ENCODE peak calls at places on chromosomes 6 and 20, in nine cellular contexts. U, V, S, F, L, C, A, K and X are unnamed samples.

GRCh38 chr6:155126727-155127439 is 131.8 kb downstream of the TIAM2 start:
- DNase-seq in V (peak; percentile 54), A (no peak), K (no peak), F (peak; percentile 93), U (no peak), L (no peak), C (peak; percentile 78), S (no peak), X (no peak)

GRCh38 chr6:18595774-18596528 is 208.8 kb downstream of the RNF144B start:
- DNase-seq in S (peak; percentile 51), C (peak; percentile 69), V (peak; percentile 77), L (peak; percentile 13), F (peak; percentile 67), K (peak; percentile 45), A (peak; percentile 61), U (peak; percentile 76), X (peak; percentile 36)

GRCh38 chr6:147577466-147577865 is 69.0 kb downstream of the SAMD5 start:
- DNase-seq in S (no peak), U (no peak), F (no peak), A (no peak), V (no peak), C (no peak), K (no peak), L (no peak), X (no peak)

GRCh38 chr6:56223995-56224394 is 23.4 kb downstream of the COL21A1 start:
- DNase-seq in L (no peak), F (peak; percentile 79), A (no peak), C (no peak), V (no peak), U (no peak), S (no peak), K (no peak), X (no peak)

GRCh38 chr6:125918681-125919566 is 37.6 kb upstream of the HINT3 start:
- DNase-seq in F (peak; percentile 85), C (peak; percentile 91), L (peak; percentile 67), S (peak; percentile 52), A (peak; percentile 47), U (peak; percentile 21), K (peak; percentile 14), V (peak; percentile 95), X (peak; percentile 46)

GRCh38 chr6:143673638-143674037 is 4.1 kb upstream of the PHACTR2 start:
- DNase-seq in F (peak; percentile 32), A (no peak), C (peak; percentile 84), S (peak; percentile 64), V (peak; percentile 55), U (peak; percentile 41), K (no peak), L (no peak), X (no peak)

GRCh38 chr6:146700078-146700686 is 101.4 kb downstream of the ADGB start:
- DNase-seq in F (peak; percentile 79), A (peak; percentile 79), U (peak; percentile 44), L (peak; percentile 41), V (peak; percentile 91), C (peak; percentile 78), S (peak; percentile 77), K (peak; percentile 20), X (peak; percentile 69)

GRCh38 chr6:17103715-17104114 is 1.9 kb downstream of the STMND1 start:
- DNase-seq in S (no peak), V (no peak), C (no peak), K (no peak), L (no peak), U (no peak), F (no peak), A (no peak), X (no peak)

GRCh38 chr20:39849664-39850063 is 839.4 kb downstream of the MAFB start:
- DNase-seq in L (no peak), U (no peak), A (peak; percentile 45), C (peak; percentile 77), F (peak; percentile 89), K (no peak), V (peak; percentile 95), S (peak; percentile 28), X (peak; percentile 83)

GRCh38 chr6:133130863-133131262 is 110.3 kb upstream of the EYA4 start:
- DNase-seq in S (no peak), A (peak; percentile 21), L (no peak), C (no peak), F (no peak), K (no peak), U (no peak), V (peak; percentile 52), X (peak; percentile 8)

GRCh38 chr6:24910331-24910849 is 25.4 kb downstream of the RIPOR2 start:
- DNase-seq in F (no peak), L (peak; percentile 29), S (no peak), C (no peak), K (peak; percentile 52), A (no peak), U (no peak), V (peak; percentile 33), X (no peak)

GRCh38 chr6:64520050-64520449 is 884.4 kb downstream of the PHF3 start:
- DNase-seq in F (peak; percentile 76), A (no peak), U (no peak), V (peak; percentile 95), C (peak; percentile 69), L (no peak), S (no peak), K (no peak), X (peak; percentile 68)

GRCh38 chr20:25251558-25251957 is 3.7 kb downstream of the PYGB start:
- DNase-seq in S (no peak), U (no peak), C (no peak), K (no peak), F (no peak), V (no peak), L (no peak), A (no peak), X (no peak)

GRCh38 chr6:33297956-33298772 is 578 bp downstream of the RGL2 start:
- DNase-seq in A (peak; percentile 59), L (peak; percentile 72), V (peak; percentile 87), S (peak; percentile 61), F (peak; percentile 85), U (peak; percentile 79), K (peak; percentile 58), C (peak; percentile 55), X (no peak)

GRCh38 chr20:47349365-47350180 is 6.9 kb downstream of the ZMYND8 start:
- DNase-seq in U (no peak), K (no peak), A (no peak), C (peak; percentile 46), F (no peak), V (no peak), S (no peak), L (no peak), X (no peak)

GRCh38 chr20:47348539-47349142 is 7.9 kb downstream of the ZMYND8 start:
- DNase-seq in K (no peak), F (no peak), L (no peak), S (no peak), U (no peak), C (peak; percentile 43), A (no peak), V (no peak), X (no peak)

GRCh38 chr20:47351643-47352331 is 4.7 kb downstream of the ZMYND8 start:
- DNase-seq in V (no peak), S (no peak), L (no peak), K (no peak), F (no peak), A (no peak), U (no peak), C (peak; percentile 65), X (no peak)

GRCh38 chr20:47350691-47351545 is 5.6 kb downstream of the ZMYND8 start:
- DNase-seq in C (peak; percentile 71), F (no peak), A (no peak), L (no peak), S (no peak), K (no peak), U (no peak), V (no peak), X (no peak)

DNA sequence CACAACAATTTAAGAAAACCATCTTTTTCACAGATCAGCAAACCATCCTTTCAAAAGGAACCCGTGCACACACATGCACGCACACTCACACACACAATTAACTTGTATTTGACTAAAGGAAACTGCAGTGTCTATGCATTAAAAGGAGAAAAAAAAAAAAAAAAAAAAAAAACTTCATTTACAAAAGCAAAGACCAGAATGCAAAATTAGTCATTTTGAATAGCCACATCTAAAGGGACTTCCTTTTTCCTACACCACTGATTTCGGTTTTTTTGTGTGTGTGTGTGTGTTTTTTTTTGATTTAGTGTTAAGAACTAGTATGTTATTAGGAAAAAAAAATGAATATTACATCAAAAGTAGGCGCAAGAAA is 6.3 kb downstream of the ZMYND8 start:
- DNase-seq in F (no peak), A (no peak), V (no peak), S (no peak), U (no peak), C (no peak), K (no peak), L (peak; percentile 60), X (no peak)
- H3K4me3 ChIP-seq in F (no peak overlapping the region), A (no peak overlapping the region), V (no peak overlapping the region), S (no peak overlapping the region), U (no peak overlapping the region), C (peak overlapping the region; percentile 82), K (no peak overlapping the region), L (no peak overlapping the region), X (no peak overlapping the region)

GRCh38 chr20:20406306-20406705 is 38.4 kb downstream of the INSM1 start:
- DNase-seq in V (no peak), U (no peak), F (no peak), S (no peak), A (no peak), K (no peak), C (no peak), L (no peak), X (no peak)
- H3K27ac ChIP-seq in V (no peak overlapping the region), U (no peak overlapping the region), F (no peak overlapping the region), S (no peak overlapping the region), A (no peak overlapping the region), K (no peak overlapping the region), C (no peak overlapping the region), L (no peak overlapping the region), X (no peak overlapping the region)

GRCh38 chr20:61414455-61414991 is 162.5 kb downstream of the CDH4 start:
- DNase-seq in U (no peak), S (no peak), K (no peak), L (no peak), F (no peak), C (no peak), V (no peak), A (no peak), X (no peak)
- H3K4me3 ChIP-seq in U (no peak overlapping the region), S (no peak overlapping the region), K (no peak overlapping the region), L (no peak overlapping the region), F (no peak overlapping the region), C (no peak overlapping the region), V (no peak overlapping the region), A (no peak overlapping the region), X (no peak overlapping the region)

GRCh38 chr20:33673411-33674293 is 576 bp downstream of the NECAB3 start:
- DNase-seq in S (no peak), A (no peak), K (no peak), L (no peak), V (no peak), C (no peak), F (no peak), U (no peak), X (no peak)

GRCh38 chr20:33676652-33677645 is 2.7 kb upstream of the NECAB3 start:
- DNase-seq in S (no peak), A (no peak), U (no peak), C (no peak), V (no peak), F (no peak), L (no peak), K (no peak), X (no peak)

GRCh38 chr20:33676121-33676520 is 1.9 kb upstream of the NECAB3 start:
- DNase-seq in C (no peak), F (no peak), S (no peak), K (no peak), U (no peak), L (no peak), V (no peak), A (no peak), X (no peak)

GRCh38 chr20:33674294-33675126 is at the start of gene NECAB3:
- DNase-seq in U (peak; percentile 80), S (peak; percentile 90), V (peak; percentile 79), F (peak; percentile 60), A (peak; percentile 86), L (peak; percentile 44), C (peak; percentile 84), K (peak; percentile 60), X (no peak)

GRCh38 chr20:33675127-33675954 is 1.1 kb upstream of the NECAB3 start:
- DNase-seq in S (no peak), K (no peak), V (peak; percentile 56), L (no peak), C (no peak), A (no peak), U (no peak), F (no peak), X (no peak)
- H3K27ac ChIP-seq in S (peak overlapping the region; percentile 94), K (no peak overlapping the region), V (peak overlapping the region; percentile 80), L (no peak overlapping the region), C (no peak overlapping the region), A (peak overlapping the region; percentile 68), U (no peak overlapping the region), F (no peak overlapping the region), X (peak overlapping the region; percentile 52)